ENCODE peak calls at places on chromosomes 16 and 17, in five cellular contexts. I is neuronal stem cell; H is T-helper 9 cell; P is effector CD4-positive, alpha-beta T cell; X is heart right ventricle. R is an unnamed sample.
A peak's percentile ranks its signal among the peaks of the same experiment; 100 is the strongest.

GRCh38 chr17:5854871-5855554 is 215.2 kb upstream of the WSCD1 start:
- DNase-seq in I (no peak), H (no peak), X (no peak), P (no peak), R (no peak)

GRCh38 chr16:8674413-8675022 is at the start of gene ABAT:
- DNase-seq in I (peak; percentile 81), X (peak; percentile 88), P (peak; percentile 88), H (peak; percentile 84), R (peak; percentile 5)

GRCh38 chr16:86574646-86575045 is 3.7 kb upstream of the FOXL1 start:
- DNase-seq in P (no peak), I (no peak), H (no peak), X (no peak), R (no peak)

GRCh38 chr16:588639-588888 is 1.3 kb upstream of the RAB40C start:
- DNase-seq in P (peak; percentile 57), X (no peak), H (peak; percentile 52), I (no peak), R (no peak)

GRCh38 chr16:31000671-31001382 is 9.6 kb downstream of the STX1B start:
- DNase-seq in P (no peak), H (no peak), X (no peak), I (no peak), R (no peak)

GRCh38 chr16:69328854-69329316 is 1.5 kb downstream of the PDF start:
- DNase-seq in X (no peak), H (no peak), I (no peak), P (no peak), R (no peak)

GRCh38 chr16:4747906-4748681 is 13.8 kb downstream of the DNAAF8 start:
- DNase-seq in P (no peak), X (no peak), I (no peak), H (no peak), R (no peak)

GRCh38 chr16:79013004-79013403 is 587.5 kb downstream of the MAF start:
- DNase-seq in X (no peak), I (no peak), P (no peak), H (no peak), R (no peak)

GRCh38 chr17:50059759-50060273 is 3.9 kb downstream of the ITGA3 start:
- DNase-seq in P (no peak), I (no peak), H (no peak), X (no peak), R (no peak)

GRCh38 chr17:19431691-19432090 is 20.7 kb downstream of the RNF112 start:
- DNase-seq in H (no peak), X (no peak), P (no peak), I (peak; percentile 57), R (no peak)

GRCh38 chr17:43701318-43701743 is 39.6 kb upstream of the MEOX1 start:
- DNase-seq in H (no peak), X (no peak), P (no peak), I (no peak), R (no peak)